ENCODE peak calls at places on chromosomes 11 and 22, in seven cellular contexts. Z is mucosa of descending colon; M is gastrocnemius medialis; A is right cardiac atrium; T is H7; Q is bronchial epithelial cell; G is CD8-positive, alpha-beta memory T cell. B is an unnamed sample.

GRCh38 chr22:21695432-21696085 is 29.7 kb downstream of the PPIL2 start:
- DNase-seq in Z (peak; percentile 21), A (no peak), Q (no peak), G (no peak), T (no peak), M (no peak), B (no peak)

GRCh38 chr11:9861860-9862725 is 198.2 kb downstream of the SWAP70 start:
- DNase-seq in G (peak; percentile 14), T (peak; percentile 58), A (peak; percentile 17), Z (no peak), Q (peak; percentile 62), M (peak; percentile 36), B (peak; percentile 59)

GRCh38 chr11:118679483-118679882 is at the start of gene TREH:
- DNase-seq in G (no peak), T (no peak), M (no peak), A (no peak), Z (peak; percentile 88), Q (no peak), B (no peak)

GRCh38 chr11:70456921-70457532 is 58.7 kb downstream of the CTTN start:
- DNase-seq in G (no peak), Q (no peak), T (no peak), M (no peak), Z (no peak), A (no peak), B (no peak)

GRCh38 chr11:46436113-46436512 is 44.5 kb upstream of the CHRM4 start:
- DNase-seq in T (no peak), Z (no peak), A (no peak), M (no peak), Q (no peak), G (no peak), B (no peak)

GRCh38 chr11:31798057-31799035 is 12.8 kb downstream of the PAX6 start:
- DNase-seq in T (peak; percentile 92), Z (no peak), Q (no peak), G (no peak), M (no peak), A (no peak), B (no peak)

GRCh38 chr22:31969789-31970489 is 25.6 kb downstream of the YWHAH start:
- DNase-seq in A (peak; percentile 37), M (peak; percentile 52), Z (peak; percentile 83), G (peak; percentile 43), Q (peak; percentile 78), T (peak; percentile 92), B (no peak)

GRCh38 chr11:75350743-75351540 is 519 bp downstream of the ARRB1 start:
- DNase-seq in T (peak; percentile 88), G (peak; percentile 52), A (peak; percentile 68), Z (peak; percentile 85), Q (peak; percentile 23), M (peak; percentile 33), B (no peak)

GRCh38 chr11:66195867-66196266 is 72.6 kb upstream of the RAB1B start:
- DNase-seq in Z (no peak), Q (no peak), M (no peak), T (no peak), G (no peak), A (no peak), B (no peak)

GRCh38 chr11:45677811-45678515 is 12.5 kb upstream of the CHST1 start:
- DNase-seq in A (no peak), T (no peak), Q (no peak), M (no peak), Z (no peak), G (no peak), B (no peak)

GRCh38 chr11:20031155-20032001 is 128.9 kb downstream of the DBX1 start:
- DNase-seq in M (no peak), T (no peak), Z (no peak), A (no peak), G (no peak), Q (peak; percentile 73), B (no peak)

GRCh38 chr11:117830072-117830471 is 5.5 kb upstream of the FXYD2 start:
- DNase-seq in Q (no peak), Z (peak; percentile 45), T (no peak), A (no peak), G (no peak), M (no peak), B (no peak)

GRCh38 chr11:38136887-38137286 is 1538.9 kb upstream of the RAG2 start:
- DNase-seq in A (no peak), Z (no peak), T (no peak), Q (no peak), M (no peak), G (no peak), B (no peak)

GRCh38 chr11:91308069-91308468 is 916.5 kb upstream of the FAT3 start:
- DNase-seq in A (no peak), T (no peak), Q (no peak), G (no peak), Z (no peak), M (no peak), B (no peak)

GRCh38 chr11:120109531-120109930 is 28.4 kb downstream of the TRIM29 start:
- DNase-seq in A (no peak), T (no peak), Z (no peak), G (no peak), M (no peak), Q (no peak), B (no peak)

GRCh38 chr11:108616549-108616948 is 23.0 kb upstream of the EXPH5 start:
- DNase-seq in Z (no peak), Q (peak; percentile 100), M (no peak), T (no peak), G (no peak), A (no peak), B (no peak)

GRCh38 chr11:87466228-87466627 is 428.5 kb downstream of the TMEM135 start:
- DNase-seq in T (no peak), Z (no peak), A (no peak), Q (no peak), M (no peak), G (no peak), B (no peak)

GRCh38 chr11:83063073-83063754 is 8.5 kb downstream of the RAB30 start:
- DNase-seq in A (no peak), M (no peak), T (no peak), Z (no peak), G (peak; percentile 61), Q (peak; percentile 46), B (no peak)

GRCh38 chr22:36447634-36448033 is 33.8 kb downstream of the TXN2 start:
- DNase-seq in A (no peak), Z (no peak), Q (no peak), M (no peak), T (no peak), G (no peak), B (no peak)

GRCh38 chr22:37533995-37534394 is 14.8 kb upstream of the CARD10 start:
- DNase-seq in M (no peak), T (no peak), A (no peak), Z (peak; percentile 3), Q (peak; percentile 97), G (no peak), B (no peak)

GRCh38 chr11:126140932-126141291 is 70.5 kb downstream of the RPUSD4 start:
- DNase-seq in T (no peak), M (no peak), Z (no peak), A (no peak), G (no peak), Q (no peak), B (no peak)

GRCh38 chr11:61472282-61472681 is 36.3 kb upstream of the LRRC10B start:
- DNase-seq in G (no peak), A (peak; percentile 88), Q (no peak), Z (no peak), M (peak; percentile 96), T (no peak), B (no peak)

GRCh38 chr11:126450806-126451205 is 95.3 kb downstream of the ST3GAL4 start:
- DNase-seq in Q (no peak), M (no peak), T (no peak), Z (no peak), A (no peak), G (no peak), B (no peak)

GRCh38 chr11:74480683-74481417 is 12.7 kb downstream of the LIPT2 start:
- DNase-seq in T (no peak), G (no peak), Q (no peak), A (no peak), M (no peak), Z (no peak), B (no peak)

GRCh38 chr11:44036811-44037657 is 10.7 kb upstream of the ACCSL start:
- DNase-seq in G (no peak), A (peak; percentile 88), M (peak; percentile 63), Z (peak; percentile 65), T (peak; percentile 69), Q (peak; percentile 55), B (peak; percentile 27)

GRCh38 chr11:35550374-35551036 is 25.1 kb upstream of the PAMR1 start:
- DNase-seq in Z (no peak), A (no peak), T (no peak), G (no peak), Q (no peak), M (no peak), B (no peak)

GRCh38 chr11:124724854-124725718 is 14.7 kb upstream of the NRGN start:
- DNase-seq in T (no peak), A (peak; percentile 42), G (no peak), Z (no peak), Q (no peak), M (no peak), B (peak; percentile 29)
- H3K4me3 ChIP-seq in T (no peak overlapping the region), A (no peak overlapping the region), G (no peak overlapping the region), Z (no peak overlapping the region), Q (no peak overlapping the region), M (no peak overlapping the region), B (no peak overlapping the region)

GRCh38 chr11:528815-529728 is 6.3 kb downstream of the HRAS start:
- DNase-seq in M (peak; percentile 44), T (peak; percentile 66), Z (no peak), G (no peak), Q (no peak), A (no peak), B (no peak)
- H3K4me3 ChIP-seq in M (no peak overlapping the region), T (no peak overlapping the region), Z (no peak overlapping the region), G (no peak overlapping the region), Q (no peak overlapping the region), A (no peak overlapping the region), B (no peak overlapping the region)

GRCh38 chr11:69284081-69284511 is 9.9 kb upstream of the MYEOV start:
- DNase-seq in T (no peak), Q (no peak), A (no peak), Z (peak; percentile 31), M (no peak), G (no peak), B (no peak)
- H3K4me3 ChIP-seq in T (no peak overlapping the region), Q (no peak overlapping the region), A (no peak overlapping the region), Z (no peak overlapping the region), M (no peak overlapping the region), G (no peak overlapping the region), B (no peak overlapping the region)

GRCh38 chr11:122691751-122692150 is 36.2 kb downstream of the UBASH3B start:
- DNase-seq in M (no peak), T (no peak), A (no peak), G (no peak), Z (no peak), Q (no peak), B (no peak)

GRCh38 chr11:122690292-122690691 is 34.8 kb downstream of the UBASH3B start:
- DNase-seq in Z (no peak), A (no peak), M (no peak), G (no peak), Q (no peak), T (no peak), B (no peak)

GRCh38 chr11:122692444-122692843 is 36.9 kb downstream of the UBASH3B start:
- DNase-seq in A (no peak), M (no peak), T (peak; percentile 37), G (no peak), Z (no peak), Q (no peak), B (no peak)

GRCh38 chr11:122695076-122695620 is 39.6 kb downstream of the UBASH3B start:
- DNase-seq in Q (no peak), M (no peak), G (no peak), T (no peak), A (no peak), Z (no peak), B (no peak)

GRCh38 chr11:122690801-122691649 is 35.5 kb downstream of the UBASH3B start:
- DNase-seq in Z (no peak), A (no peak), Q (no peak), M (no peak), G (peak; percentile 32), T (no peak), B (peak; percentile 64)
- H3K4me3 ChIP-seq in Z (no peak overlapping the region), A (peak overlapping the region; percentile 19), Q (no peak overlapping the region), M (peak overlapping the region; percentile 42), G (peak overlapping the region; percentile 51), T (no peak overlapping the region), B (peak overlapping the region; percentile 4)

B was measured in Jurkat, Clone E6-1.